ENCODE peak calls at places on chromosomes 6 and 20, in eight cellular contexts. L is breast epithelium, N is mucosa of descending colon, I is left lung, Y is ovary, J is psoas muscle, H is transverse colon, F is gastrocnemius medialis. S is an unnamed sample. For H3K4me1, the result is how much of the 10 kb centered on the place peaks cover.

GRCh38 chr6:122289721-122290501 is 109.5 kb upstream of the HSF2 start:
- DNase-seq in L (no peak), Y (no peak), N (no peak), F (no peak), J (no peak), H (no peak), I (no peak), S (no peak)

GRCh38 chr6:4932506-4932903 is 71.3 kb downstream of the RPP40 start:
- DNase-seq in H (no peak), L (no peak), N (no peak), J (no peak), Y (no peak), F (no peak), I (no peak), S (no peak)

GRCh38 chr20:19826179-19826914 is 68.3 kb downstream of the RIN2 start:
- DNase-seq in H (no peak), J (no peak), Y (no peak), L (no peak), F (no peak), N (no peak), I (no peak), S (no peak)

GRCh38 chr6:40535105-40535783 is 51.9 kb downstream of the LRFN2 start:
- DNase-seq in J (no peak), N (no peak), I (no peak), H (no peak), L (no peak), Y (no peak), F (no peak), S (no peak)

GRCh38 chr20:57170343-57170742 is 96.1 kb downstream of the BMP7 start:
- DNase-seq in F (no peak), N (peak), Y (no peak), J (no peak), H (no peak), L (no peak), I (no peak), S (no peak)

GRCh38 chr6:18978330-18979128 is 591.4 kb downstream of the RNF144B start:
- DNase-seq in L (no peak), F (no peak), J (no peak), Y (no peak), N (no peak), I (no peak), H (no peak), S (no peak)

GRCh38 chr6:445571-446417 is 54.2 kb downstream of the IRF4 start:
- DNase-seq in N (no peak), L (no peak), F (no peak), Y (no peak), H (no peak), I (no peak), J (no peak), S (no peak)

GRCh38 chr20:13865825-13866351 is 81.1 kb downstream of the NDUFAF5 start:
- DNase-seq in L (no peak), J (no peak), H (no peak), F (no peak), Y (no peak), N (no peak), I (no peak), S (no peak)

GRCh38 chr6:142899101-142899760 is 45.7 kb downstream of the HIVEP2 start:
- DNase-seq in I (no peak), J (no peak), H (no peak), L (no peak), F (no peak), N (no peak), Y (no peak), S (no peak)

GRCh38 chr20:34871966-34872603 is 571 bp downstream of the GGT7 start:
- DNase-seq in N (no peak), F (no peak), J (no peak), H (no peak), Y (no peak), I (no peak), L (no peak), S (no peak)

GRCh38 chr6:158414900-158415299 is 102.6 kb downstream of the TULP4 start:
- DNase-seq in L (no peak), F (no peak), H (no peak), I (no peak), J (no peak), N (no peak), Y (no peak), S (no peak)

GRCh38 chr6:106339334-106340029 is 13.9 kb upstream of the ATG5 start:
- DNase-seq in L (peak), Y (no peak), F (no peak), H (peak), I (no peak), N (no peak), J (no peak), S (no peak)

GRCh38 chr6:30541515-30542403 is 14.5 kb downstream of the GNL1 start:
- DNase-seq in L (peak), J (peak), F (peak), H (peak), Y (peak), I (peak), N (peak), S (no peak)

GRCh38 chr6:93086351-93086750 is 333.0 kb downstream of the EPHA7 start:
- DNase-seq in J (no peak), H (no peak), L (no peak), N (no peak), I (no peak), Y (no peak), F (no peak), S (no peak)

GRCh38 chr20:32521780-32522524 is 63.2 kb downstream of the NOL4L start:
- DNase-seq in J (peak), I (peak), L (peak), F (peak), N (peak), H (peak), Y (peak), S (no peak)

GRCh38 chr6:138419766-138420165 is 15.7 kb downstream of the HEBP2 start:
- DNase-seq in I (no peak), L (no peak), F (no peak), Y (no peak), N (no peak), H (no peak), J (no peak), S (no peak)

GRCh38 chr6:109695468-109695867 is 4.4 kb downstream of the FIG4 start:
- DNase-seq in F (no peak), L (no peak), H (no peak), I (no peak), J (no peak), N (no peak), Y (no peak), S (no peak)

GRCh38 chr6:1832844-1833787 is 223.4 kb downstream of the FOXC1 start:
- DNase-seq in I (peak), F (no peak), J (peak), H (peak), N (peak), Y (peak), L (no peak), S (no peak)

GRCh38 chr6:36924131-36924530 is 30.4 kb upstream of the PI16 start:
- DNase-seq in F (no peak), H (no peak), J (no peak), N (no peak), I (no peak), L (no peak), Y (no peak), S (no peak)

GRCh38 chr6:36920546-36920945 is 34.0 kb upstream of the PI16 start:
- DNase-seq in H (no peak), Y (no peak), J (no peak), N (no peak), F (no peak), I (no peak), L (no peak), S (no peak)

GRCh38 chr6:36916159-36916558 is 30.4 kb downstream of the C6orf89 start:
- DNase-seq in N (no peak), Y (no peak), F (no peak), L (no peak), I (no peak), H (no peak), J (no peak), S (no peak)

GRCh38 chr6:36917541-36918193 is 31.9 kb downstream of the C6orf89 start:
- DNase-seq in Y (peak), F (no peak), L (no peak), J (peak), H (peak), N (no peak), I (peak), S (no peak)

DNA sequence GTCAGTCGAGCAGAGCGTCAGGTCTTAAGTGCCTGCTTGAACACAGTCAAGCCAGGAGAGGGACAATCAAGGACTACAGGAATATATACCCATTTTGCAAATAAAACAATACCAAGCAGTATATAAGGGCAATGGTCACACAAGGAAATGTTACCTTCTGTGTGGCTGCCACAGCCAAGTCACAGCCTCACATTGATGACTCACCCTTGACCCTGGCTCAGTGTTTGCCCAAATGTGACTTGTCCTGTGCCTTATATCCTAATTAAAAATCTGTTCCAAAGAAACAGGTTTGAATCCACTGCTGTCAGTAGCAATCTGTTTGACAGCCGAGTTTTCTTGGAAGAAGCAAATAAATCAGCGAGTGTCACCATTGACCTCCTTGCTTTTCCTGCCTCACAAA is 34.3 kb downstream of the C6orf89 start:
- DNase-seq in J (no peak), Y (peak), N (no peak), F (no peak), L (no peak), H (no peak), I (no peak), S (no peak)
- H3K4me1 ChIP-seq in J (under half), Y (under half), N (under half), F (under half), L (under half), H (under half), I (under half), S (under half)

GRCh38 chr20:63212393-63212730 is 3.6 kb downstream of the YTHDF1 start:
- DNase-seq in N (no peak), J (no peak), F (no peak), Y (no peak), L (no peak), I (no peak), H (no peak), S (no peak)
- TF ChIP-seq CTCF in N (no peak), J (no peak), F (no peak), Y (no peak), L (no peak), I (no peak), H (no peak), S (no peak)

GRCh38 chr6:113065606-113066005 is 718.5 kb downstream of the RFPL4B start:
- DNase-seq in H (no peak), J (no peak), N (no peak), L (no peak), F (no peak), I (no peak), Y (no peak), S (no peak)

GRCh38 chr6:113073611-113074191 is 726.6 kb downstream of the RFPL4B start:
- DNase-seq in H (no peak), L (no peak), N (no peak), F (no peak), J (no peak), Y (no peak), I (no peak), S (no peak)

GRCh38 chr6:113067612-113068262 is 720.6 kb downstream of the RFPL4B start:
- DNase-seq in I (no peak), N (no peak), F (no peak), H (no peak), L (no peak), J (no peak), Y (no peak), S (no peak)

GRCh38 chr6:113068569-113068968 is 721.4 kb downstream of the RFPL4B start:
- DNase-seq in F (no peak), N (no peak), I (no peak), J (no peak), Y (no peak), L (no peak), H (no peak), S (no peak)
- H3K4me3 ChIP-seq in F (no peak), N (no peak), I (no peak), J (no peak), Y (no peak), L (no peak), H (no peak), S (no peak)

DNA sequence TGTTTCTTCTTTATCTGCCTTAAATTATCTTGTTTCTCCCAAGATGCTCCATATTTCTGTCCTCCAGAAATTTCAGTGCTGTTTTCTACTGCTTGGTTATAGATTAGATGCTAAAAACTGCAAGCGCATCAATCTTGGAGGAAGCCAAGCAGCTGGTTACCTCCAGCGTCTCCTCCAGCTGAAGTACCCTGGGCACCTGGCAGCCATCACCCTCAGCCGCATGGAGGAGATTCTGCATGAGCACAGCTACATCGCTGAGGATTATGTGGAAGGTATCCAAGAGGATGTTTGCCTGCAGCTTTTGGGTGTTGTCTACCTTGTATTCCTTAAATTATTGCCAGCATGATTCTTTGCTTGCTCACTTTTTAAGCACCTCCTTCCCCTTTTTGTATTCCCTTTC is 3.8 kb downstream of the ACTR5 start:
- DNase-seq in Y (no peak), J (no peak), I (no peak), H (no peak), N (no peak), L (no peak), F (no peak), S (no peak)
- H3K4me1 ChIP-seq in Y (under half), J (under half), I (under half), H (under half), N (under half), L (under half), F (under half), S (under half)